ENCODE peak calls at places on chromosomes 6 and 20, in ten cellular contexts. I, H, R, B, D, Z, X, W, Q and E are unnamed samples.

GRCh38 chr6:34234667-34235604 is 1.7 kb upstream of the HMGA1 start:
- DNase-seq in I (no peak), X (no peak), W (no peak), D (no peak), Z (no peak), B (peak; percentile 59), H (peak; percentile 73), R (no peak), Q (no peak), E (no peak)

GRCh38 chr6:112016335-112016734 is 37.6 kb upstream of the CCN6 start:
- DNase-seq in I (no peak), B (no peak), Z (no peak), W (no peak), X (no peak), R (peak; percentile 40), H (no peak), D (no peak), Q (no peak), E (peak; percentile 47)

GRCh38 chr6:8481727-8482126 is 46.4 kb upstream of the SLC35B3 start:
- DNase-seq in X (no peak), Q (no peak), Z (no peak), D (no peak), H (no peak), I (no peak), R (no peak), B (no peak), W (no peak), E (no peak)

GRCh38 chr6:32154514-32155161 is 697 bp downstream of the PPT2 start:
- DNase-seq in Q (peak; percentile 86), Z (peak; percentile 54), X (no peak), D (peak; percentile 85), W (peak; percentile 75), B (peak; percentile 75), I (no peak), R (peak; percentile 71), H (peak; percentile 78), E (peak; percentile 71)

GRCh38 chr20:37526238-37526838 is 1.3 kb downstream of the BLCAP start:
- DNase-seq in H (no peak), R (peak; percentile 52), W (peak; percentile 32), I (no peak), Q (peak; percentile 73), D (peak; percentile 51), X (no peak), Z (no peak), B (peak; percentile 65), E (no peak)

GRCh38 chr6:97626586-97627441 is 343.8 kb upstream of the MMS22L start:
- DNase-seq in H (no peak), W (no peak), Q (no peak), I (no peak), R (peak; percentile 3), X (no peak), B (no peak), D (no peak), Z (no peak), E (no peak)

GRCh38 chr20:64027981-64028685 is 7.8 kb upstream of the C20orf204 start:
- DNase-seq in I (no peak), Q (no peak), X (no peak), R (no peak), Z (no peak), D (no peak), B (no peak), W (no peak), H (no peak), E (no peak)

GRCh38 chr6:43228951-43229802 is at the start of gene DNPH1:
- DNase-seq in I (no peak), Q (peak; percentile 59), R (peak; percentile 48), W (peak; percentile 71), X (peak; percentile 51), B (peak; percentile 85), H (peak; percentile 89), Z (peak; percentile 48), D (peak; percentile 79), E (peak; percentile 83)

GRCh38 chr6:108531332-108531731 is 29.4 kb upstream of the FOXO3 start:
- DNase-seq in Q (no peak), X (no peak), R (no peak), B (no peak), W (no peak), Z (no peak), I (no peak), H (no peak), D (no peak), E (no peak)

GRCh38 chr6:79117752-79118151 is 39.7 kb upstream of the PHIP start:
- DNase-seq in B (no peak), Q (no peak), D (no peak), R (no peak), H (no peak), Z (no peak), X (no peak), I (no peak), W (no peak), E (no peak)

GRCh38 chr20:25250508-25250907 is 2.6 kb downstream of the PYGB start:
- DNase-seq in B (no peak), W (no peak), R (peak; percentile 18), Q (no peak), H (no peak), X (no peak), I (no peak), D (no peak), Z (no peak), E (no peak)
- H3K4me1 ChIP-seq in B (no peaks in the 10 kb centered on the region), W (peaks cover 35% of the 10 kb centered on the region), R (peaks cover 15% of the 10 kb centered on the region), Q (peaks cover 55% of the 10 kb centered on the region), H (peaks cover 60% of the 10 kb centered on the region), X (no peaks in the 10 kb centered on the region), I (peaks cover 85% of the 10 kb centered on the region), D (peaks cover 48% of the 10 kb centered on the region), Z (peaks cover 53% of the 10 kb centered on the region), E (no peaks in the 10 kb centered on the region)

DNA sequence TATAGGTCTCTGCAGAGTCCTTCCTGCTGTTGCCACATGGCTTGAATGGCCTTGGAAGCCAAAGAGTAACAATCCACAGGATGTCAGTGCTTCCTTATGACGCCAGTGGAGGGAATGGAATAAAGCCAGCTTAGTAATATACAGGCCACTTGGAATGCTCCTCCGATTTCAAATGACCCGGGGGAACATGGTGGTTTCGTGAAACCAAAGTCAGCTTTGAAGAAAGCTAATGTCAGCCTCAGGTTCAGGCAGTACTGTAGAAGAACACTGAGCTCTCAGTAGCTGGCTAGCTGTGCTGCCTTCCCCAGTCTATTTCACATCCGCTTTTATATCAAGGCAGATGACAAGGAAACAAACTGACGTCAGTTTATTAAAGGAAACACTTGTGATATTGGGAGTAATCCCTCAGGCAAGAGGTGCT is 189.1 kb downstream of the DTNBP1 start:
- DNase-seq in I (no peak), Q (no peak), Z (no peak), W (no peak), B (no peak), R (peak; percentile 88), X (no peak), H (no peak), D (no peak), E (no peak)
- H3K4me3 ChIP-seq in I (no peak overlapping the region), Q (no peak overlapping the region), Z (no peak overlapping the region), W (no peak overlapping the region), B (no peak overlapping the region), R (no peak overlapping the region), X (no peak overlapping the region), H (no peak overlapping the region), D (no peak overlapping the region), E (no peak overlapping the region)

GRCh38 chr6:137878810-137879285 is 11.8 kb downstream of the TNFAIP3 start:
- DNase-seq in D (no peak), Z (no peak), W (no peak), B (no peak), I (no peak), H (no peak), R (no peak), X (no peak), Q (no peak), E (no peak)
- TF ChIP-seq POLR2A in D (no peak), Z (no peak), W (no peak), B (no peak), I (no peak), H (no peak), R (no peak), X (no peak), Q (no peak), E (no peak)

GRCh38 chr6:36911946-36912555 is 26.3 kb downstream of the C6orf89 start:
- DNase-seq in Q (no peak), H (no peak), B (no peak), X (no peak), Z (no peak), I (no peak), R (no peak), D (peak; percentile 12), W (no peak), E (no peak)
- H3K4me1 ChIP-seq in Q (peaks cover 14% of the 10 kb centered on the region), H (peaks cover 15% of the 10 kb centered on the region), B (no peaks in the 10 kb centered on the region), X (no peaks in the 10 kb centered on the region), Z (peaks cover 47% of the 10 kb centered on the region), I (peaks cover 33% of the 10 kb centered on the region), R (peaks cover 15% of the 10 kb centered on the region), D (peaks cover 30% of the 10 kb centered on the region), W (peaks cover 43% of the 10 kb centered on the region), E (no peaks in the 10 kb centered on the region)

GRCh38 chr6:84771732-84772131 is 7.3 kb upstream of the TBX18 start:
- DNase-seq in I (no peak), X (no peak), D (no peak), W (no peak), B (no peak), Q (no peak), H (no peak), R (no peak), Z (no peak), E (no peak)
- H3K4me3 ChIP-seq in I (no peak overlapping the region), X (no peak overlapping the region), D (no peak overlapping the region), W (no peak overlapping the region), B (no peak overlapping the region), Q (no peak overlapping the region), H (no peak overlapping the region), R (no peak overlapping the region), Z (no peak overlapping the region), E (no peak overlapping the region)

GRCh38 chr20:327946-328563 is 2.7 kb downstream of the SOX12 start:
- DNase-seq in Z (no peak), R (peak; percentile 20), H (no peak), X (no peak), W (no peak), Q (no peak), B (no peak), D (no peak), I (no peak), E (no peak)

GRCh38 chr20:327041-327945 is 1.9 kb downstream of the SOX12 start:
- DNase-seq in B (peak; percentile 81), Z (peak; percentile 72), D (peak; percentile 85), R (peak; percentile 92), W (peak; percentile 93), I (no peak), H (peak; percentile 74), Q (peak; percentile 95), X (peak; percentile 73), E (peak; percentile 91)

GRCh38 chr20:329851-330232 is 4.5 kb downstream of the SOX12 start:
- DNase-seq in H (no peak), Q (no peak), W (no peak), X (no peak), R (no peak), I (no peak), D (no peak), Z (no peak), B (no peak), E (no peak)

GRCh38 chr20:329325-329695 is 4.0 kb downstream of the SOX12 start:
- DNase-seq in W (no peak), Q (no peak), X (no peak), I (no peak), D (no peak), R (no peak), Z (no peak), B (no peak), H (no peak), E (no peak)

GRCh38 chr20:328596-329324 is 3.4 kb downstream of the SOX12 start:
- DNase-seq in B (no peak), X (no peak), Q (no peak), I (no peak), R (no peak), H (no peak), W (no peak), D (no peak), Z (no peak), E (no peak)
- TF ChIP-seq POLR2A in B (no peak), X (no peak), Q (no peak), I (no peak), R (no peak), H (no peak), W (no peak), D (no peak), Z (no peak), E (no peak)